ENCODE peak calls at places on chromosomes 11 and 22, in six cellular contexts. One of them, this sample, is unnamed.
A peak's percentile ranks its signal among the peaks of the same experiment; 100 is the strongest.

GRCh38 chr11:82546556-82547162 is 187.0 kb downstream of the FAM181B start:
- DNase-seq in neural progenitor cell: peak; percentile 18
- DNase-seq in A549: no peak
- DNase-seq in heart left ventricle: no peak
- DNase-seq in psoas muscle: no peak
- DNase-seq in left lung: no peak
- DNase-seq in this sample: no peak

GRCh38 chr11:101129203-101129943 is at the start of gene PGR:
- DNase-seq in A549: no peak
- DNase-seq in neural progenitor cell: peak; percentile 70
- DNase-seq in left lung: peak; percentile 61
- DNase-seq in psoas muscle: peak; percentile 49
- DNase-seq in heart left ventricle: peak; percentile 69
- DNase-seq in this sample: no peak

GRCh38 chr11:119696378-119697157 is 32.4 kb downstream of the NECTIN1 start:
- DNase-seq in heart left ventricle: no peak
- DNase-seq in left lung: no peak
- DNase-seq in psoas muscle: no peak
- DNase-seq in A549: no peak
- DNase-seq in neural progenitor cell: peak; percentile 58
- DNase-seq in this sample: no peak

GRCh38 chr11:110979696-110980095 is 265.8 kb upstream of the POU2AF2 start:
- DNase-seq in A549: no peak
- DNase-seq in psoas muscle: no peak
- DNase-seq in neural progenitor cell: no peak
- DNase-seq in heart left ventricle: no peak
- DNase-seq in left lung: no peak
- DNase-seq in this sample: no peak

GRCh38 chr11:74037309-74037708 is 28.4 kb upstream of the UCP3 start:
- DNase-seq in left lung: no peak
- DNase-seq in neural progenitor cell: no peak
- DNase-seq in heart left ventricle: no peak
- DNase-seq in psoas muscle: no peak
- DNase-seq in A549: peak; percentile 21
- DNase-seq in this sample: no peak

GRCh38 chr22:31637938-31638618 is 23.9 kb downstream of the PISD start:
- DNase-seq in A549: no peak
- DNase-seq in psoas muscle: no peak
- DNase-seq in heart left ventricle: peak; percentile 62
- DNase-seq in neural progenitor cell: no peak
- DNase-seq in left lung: peak; percentile 77
- DNase-seq in this sample: no peak

GRCh38 chr11:63916837-63917684 is at the start of gene RCOR2:
- DNase-seq in left lung: peak; percentile 89
- DNase-seq in psoas muscle: peak; percentile 88
- DNase-seq in heart left ventricle: peak; percentile 91
- DNase-seq in neural progenitor cell: peak; percentile 95
- DNase-seq in A549: peak; percentile 91
- DNase-seq in this sample: peak; percentile 38

GRCh38 chr11:29260939-29261705 is 755.7 kb downstream of the KCNA4 start:
- DNase-seq in A549: peak; percentile 86
- DNase-seq in psoas muscle: no peak
- DNase-seq in heart left ventricle: no peak
- DNase-seq in left lung: no peak
- DNase-seq in neural progenitor cell: no peak
- DNase-seq in this sample: no peak

GRCh38 chr11:132490976-132491375 is 1041.3 kb downstream of the OPCML start:
- DNase-seq in neural progenitor cell: no peak
- DNase-seq in left lung: no peak
- DNase-seq in heart left ventricle: no peak
- DNase-seq in psoas muscle: no peak
- DNase-seq in A549: no peak
- DNase-seq in this sample: no peak

GRCh38 chr11:44726278-44727113 is at the start of gene TSPAN18:
- DNase-seq in A549: no peak
- DNase-seq in heart left ventricle: peak; percentile 37
- DNase-seq in left lung: no peak
- DNase-seq in neural progenitor cell: peak; percentile 90
- DNase-seq in psoas muscle: no peak
- DNase-seq in this sample: peak; percentile 36

GRCh38 chr11:13216019-13217006 is 61.3 kb upstream of the BMAL1 start:
- DNase-seq in neural progenitor cell: peak; percentile 61
- DNase-seq in heart left ventricle: no peak
- DNase-seq in psoas muscle: no peak
- DNase-seq in A549: peak; percentile 90
- DNase-seq in left lung: peak; percentile 78
- DNase-seq in this sample: no peak

GRCh38 chr11:110565344-110565684 is 135.6 kb downstream of the FDX1 start:
- DNase-seq in heart left ventricle: no peak
- DNase-seq in left lung: peak; percentile 54
- DNase-seq in A549: peak; percentile 11
- DNase-seq in psoas muscle: no peak
- DNase-seq in neural progenitor cell: peak; percentile 40
- DNase-seq in this sample: no peak

GRCh38 chr22:37991738-37992442 is 7.5 kb upstream of the SOX10 start:
- DNase-seq in psoas muscle: no peak
- DNase-seq in heart left ventricle: no peak
- DNase-seq in neural progenitor cell: no peak
- DNase-seq in A549: peak; percentile 13
- DNase-seq in left lung: no peak
- DNase-seq in this sample: no peak

GRCh38 chr11:11568651-11569229 is 53.1 kb downstream of the GALNT18 start:
- DNase-seq in heart left ventricle: no peak
- DNase-seq in A549: no peak
- DNase-seq in left lung: no peak
- DNase-seq in psoas muscle: no peak
- DNase-seq in neural progenitor cell: no peak
- DNase-seq in this sample: no peak

GRCh38 chr11:15819679-15820286 is 536.6 kb downstream of the SOX6 start:
- DNase-seq in left lung: peak; percentile 91
- DNase-seq in psoas muscle: peak; percentile 87
- DNase-seq in heart left ventricle: peak; percentile 80
- DNase-seq in A549: peak; percentile 60
- DNase-seq in neural progenitor cell: peak; percentile 74
- DNase-seq in this sample: no peak

GRCh38 chr22:31173386-31174145 is 13.6 kb downstream of the RNF185 start:
- DNase-seq in heart left ventricle: no peak
- DNase-seq in neural progenitor cell: no peak
- DNase-seq in A549: peak; percentile 32
- DNase-seq in left lung: no peak
- DNase-seq in psoas muscle: no peak
- DNase-seq in this sample: no peak

GRCh38 chr11:102757823-102758549 is 22.4 kb downstream of the MMP10 start:
- DNase-seq in heart left ventricle: no peak
- DNase-seq in A549: no peak
- DNase-seq in psoas muscle: no peak
- DNase-seq in left lung: no peak
- DNase-seq in neural progenitor cell: no peak
- DNase-seq in this sample: no peak

GRCh38 chr22:47497666-47498065 is 735.2 kb downstream of the TBC1D22A start:
- DNase-seq in left lung: no peak
- DNase-seq in psoas muscle: no peak
- DNase-seq in A549: no peak
- DNase-seq in neural progenitor cell: no peak
- DNase-seq in heart left ventricle: no peak
- DNase-seq in this sample: no peak
- H3K9me3 ChIP-seq in left lung: peaks cover 43% of the 10 kb centered on the region
- H3K9me3 ChIP-seq in psoas muscle: peaks cover 10% of the 10 kb centered on the region
- H3K9me3 ChIP-seq in A549: peaks cover 9% of the 10 kb centered on the region
- H3K9me3 ChIP-seq in neural progenitor cell: peaks cover 14% of the 10 kb centered on the region
- H3K9me3 ChIP-seq in heart left ventricle: no peaks in the 10 kb centered on the region
- H3K9me3 ChIP-seq in this sample: no peaks in the 10 kb centered on the region

DNA sequence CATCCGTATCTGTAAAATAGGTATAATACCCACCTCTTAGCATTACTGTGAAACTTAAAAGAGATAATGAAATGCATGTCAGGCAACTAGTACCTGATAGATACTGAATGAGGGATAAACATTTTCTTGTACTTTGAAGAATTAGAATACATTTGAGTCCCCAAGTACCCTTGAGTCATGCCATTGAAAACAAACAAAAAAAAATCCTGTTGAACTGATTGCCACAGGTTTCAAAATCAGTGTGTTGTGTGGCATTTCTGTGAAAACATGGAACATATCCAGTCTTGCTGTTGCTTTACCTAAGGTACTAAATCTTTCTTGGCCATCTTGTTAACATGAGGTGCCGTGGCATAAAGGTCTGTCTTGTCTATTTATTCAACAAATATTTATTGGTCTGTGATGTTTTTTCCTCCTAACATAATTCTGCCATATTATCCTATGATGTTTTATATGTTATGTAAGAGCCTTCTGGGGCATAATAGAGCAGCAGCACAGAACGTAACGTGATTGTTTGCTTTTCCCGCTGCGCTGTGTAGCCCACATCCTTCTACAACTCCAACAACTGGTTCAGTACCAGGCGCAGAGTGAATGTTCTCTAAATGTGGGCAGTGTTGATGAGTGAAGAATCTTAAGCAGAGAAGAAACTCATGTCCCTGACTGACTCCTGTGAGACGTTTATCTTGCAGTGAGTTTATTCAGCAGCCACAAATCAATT is 79.3 kb upstream of the RAB1B start:
- DNase-seq in left lung: no peak
- DNase-seq in psoas muscle: no peak
- DNase-seq in A549: peak; percentile 24
- DNase-seq in neural progenitor cell: no peak
- DNase-seq in heart left ventricle: no peak
- DNase-seq in this sample: no peak
- H3K9me3 ChIP-seq in left lung: no peaks in the 10 kb centered on the region
- H3K9me3 ChIP-seq in psoas muscle: no peaks in the 10 kb centered on the region
- H3K9me3 ChIP-seq in A549: no peaks in the 10 kb centered on the region
- H3K9me3 ChIP-seq in neural progenitor cell: no peaks in the 10 kb centered on the region
- H3K9me3 ChIP-seq in heart left ventricle: no peaks in the 10 kb centered on the region
- H3K9me3 ChIP-seq in this sample: no peaks in the 10 kb centered on the region

GRCh38 chr11:134575504-134576230 is 163.6 kb upstream of the B3GAT1 start:
- DNase-seq in neural progenitor cell: no peak
- DNase-seq in left lung: no peak
- DNase-seq in psoas muscle: no peak
- DNase-seq in heart left ventricle: no peak
- DNase-seq in A549: no peak
- DNase-seq in this sample: no peak

GRCh38 chr11:134578807-134579708 is 167.0 kb upstream of the B3GAT1 start:
- DNase-seq in neural progenitor cell: no peak
- DNase-seq in A549: no peak
- DNase-seq in psoas muscle: no peak
- DNase-seq in heart left ventricle: no peak
- DNase-seq in left lung: no peak
- DNase-seq in this sample: no peak

GRCh38 chr11:134576286-134576685 is 164.2 kb upstream of the B3GAT1 start:
- DNase-seq in neural progenitor cell: no peak
- DNase-seq in psoas muscle: no peak
- DNase-seq in heart left ventricle: no peak
- DNase-seq in A549: no peak
- DNase-seq in left lung: no peak
- DNase-seq in this sample: no peak

GRCh38 chr11:134576721-134577171 is 164.7 kb upstream of the B3GAT1 start:
- DNase-seq in left lung: no peak
- DNase-seq in heart left ventricle: no peak
- DNase-seq in neural progenitor cell: no peak
- DNase-seq in A549: no peak
- DNase-seq in psoas muscle: no peak
- DNase-seq in this sample: no peak

DNA sequence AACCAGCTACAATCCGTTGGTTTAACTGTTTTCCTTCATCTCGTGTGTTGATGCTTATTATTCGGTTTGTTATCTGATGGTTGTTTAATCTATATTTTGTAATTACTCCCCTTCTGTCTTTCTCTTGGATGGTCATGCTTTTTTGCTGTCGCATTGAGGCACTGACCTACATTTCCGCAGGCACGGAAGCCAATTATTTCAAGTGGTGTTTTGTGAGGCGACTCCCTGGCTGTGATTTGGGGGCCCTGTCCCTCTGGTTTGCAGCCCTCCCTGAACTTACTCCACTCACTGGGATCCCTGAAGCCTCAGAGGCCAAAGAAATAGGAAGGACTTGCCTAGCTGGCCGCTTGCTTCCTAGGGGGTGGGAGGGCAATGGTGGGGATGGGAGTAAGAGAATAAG is 165.8 kb upstream of the B3GAT1 start:
- DNase-seq in left lung: no peak
- DNase-seq in heart left ventricle: no peak
- DNase-seq in psoas muscle: no peak
- DNase-seq in neural progenitor cell: no peak
- DNase-seq in A549: no peak
- DNase-seq in this sample: no peak
- H3K9me3 ChIP-seq in left lung: no peaks in the 10 kb centered on the region
- H3K9me3 ChIP-seq in heart left ventricle: no peaks in the 10 kb centered on the region
- H3K9me3 ChIP-seq in psoas muscle: no peaks in the 10 kb centered on the region
- H3K9me3 ChIP-seq in neural progenitor cell: no peaks in the 10 kb centered on the region
- H3K9me3 ChIP-seq in A549: no peaks in the 10 kb centered on the region
- H3K9me3 ChIP-seq in this sample: no peaks in the 10 kb centered on the region

DNA sequence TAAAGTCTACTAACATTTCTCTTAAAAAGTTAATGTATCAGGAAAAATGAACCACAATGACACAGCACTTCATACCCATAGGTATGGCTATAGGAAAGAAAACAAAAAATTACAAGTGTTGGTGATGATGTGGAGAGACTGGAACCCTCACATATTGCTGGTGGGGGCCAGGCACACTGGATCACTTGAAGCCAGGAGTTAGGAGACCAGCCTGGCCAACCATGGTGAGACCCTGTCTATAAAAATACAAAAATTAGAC is 26.7 kb downstream of the TCF20 start:
- DNase-seq in left lung: no peak
- DNase-seq in neural progenitor cell: no peak
- DNase-seq in A549: no peak
- DNase-seq in psoas muscle: no peak
- DNase-seq in heart left ventricle: no peak
- DNase-seq in this sample: no peak
- H3K9me3 ChIP-seq in left lung: no peaks in the 10 kb centered on the region
- H3K9me3 ChIP-seq in neural progenitor cell: no peaks in the 10 kb centered on the region
- H3K9me3 ChIP-seq in A549: no peaks in the 10 kb centered on the region
- H3K9me3 ChIP-seq in psoas muscle: no peaks in the 10 kb centered on the region
- H3K9me3 ChIP-seq in heart left ventricle: no peaks in the 10 kb centered on the region
- H3K9me3 ChIP-seq in this sample: no peaks in the 10 kb centered on the region